ENCODE peak calls at places on chromosomes 1 and 21, in five cellular contexts. W is sigmoid colon, X is GM06990, Y is skeletal muscle cell, T is bronchial epithelial cell. P is an unnamed sample.
A peak's percentile ranks its signal among the peaks of the same experiment; 100 is the strongest.

GRCh38 chr1:52970149-52970548 is 43.1 kb downstream of the SCP2 start:
- DNase-seq in W (no peak), X (no peak), Y (no peak), T (peak; percentile 28), P (no peak)

GRCh38 chr1:234750922-234751595 is 141.1 kb upstream of the IRF2BP2 start:
- DNase-seq in W (no peak), X (no peak), Y (no peak), T (no peak), P (no peak)

GRCh38 chr1:162626733-162627132 is 5.5 kb upstream of the DDR2 start:
- DNase-seq in W (no peak), X (no peak), Y (no peak), T (no peak), P (no peak)

GRCh38 chr1:175373786-175374623 is 181.4 kb upstream of the KIAA0040 start:
- DNase-seq in W (no peak), X (no peak), Y (no peak), T (peak; percentile 4), P (no peak)

GRCh38 chr1:169529068-169529642 is 43.4 kb upstream of the SLC19A2 start:
- DNase-seq in W (no peak), X (no peak), Y (no peak), T (peak; percentile 97), P (no peak)

GRCh38 chr1:92907949-92908684 is 53.1 kb downstream of the DIPK1A start:
- DNase-seq in W (no peak), X (no peak), Y (peak; percentile 7), T (peak; percentile 93), P (no peak)

GRCh38 chr21:45093064-45093532 is 18.7 kb downstream of the ADARB1 start:
- DNase-seq in W (no peak), X (no peak), Y (no peak), T (no peak), P (no peak)

GRCh38 chr1:232425421-232425820 is 204.5 kb downstream of the SIPA1L2 start:
- DNase-seq in W (no peak), X (no peak), Y (no peak), T (no peak), P (no peak)

GRCh38 chr1:165537351-165538107 is 6.3 kb upstream of the LRRC52 start:
- DNase-seq in W (no peak), X (no peak), Y (no peak), T (no peak), P (no peak)

GRCh38 chr1:245874942-245875580 is 632.0 kb downstream of the SMYD3 start:
- DNase-seq in W (peak; percentile 94), X (no peak), Y (peak; percentile 99), T (peak; percentile 91), P (no peak)

GRCh38 chr1:30242722-30243465 is 480.5 kb downstream of the MATN1 start:
- DNase-seq in W (peak; percentile 26), X (no peak), Y (no peak), T (no peak), P (no peak)

GRCh38 chr1:105608713-105609112 is 1447.8 kb upstream of the PRMT6 start:
- DNase-seq in W (no peak), X (no peak), Y (peak; percentile 4), T (peak; percentile 36), P (no peak)

GRCh38 chr1:40130892-40131291 is 30.3 kb upstream of the RLF start:
- DNase-seq in W (no peak), X (no peak), Y (no peak), T (no peak), P (no peak)

GRCh38 chr1:39412079-39412478 is 79.4 kb upstream of the BMP8A start:
- DNase-seq in W (no peak), X (no peak), Y (no peak), T (no peak), P (no peak)

GRCh38 chr21:33578959-33579542 is 9.4 kb downstream of the DONSON start:
- DNase-seq in W (no peak), X (no peak), Y (no peak), T (peak; percentile 89), P (no peak)

GRCh38 chr1:182185822-182186756 is 124.6 kb upstream of the ZNF648 start:
- DNase-seq in W (no peak), X (no peak), Y (no peak), T (peak; percentile 96), P (no peak)

GRCh38 chr1:212671342-212672031 is 28.2 kb downstream of the BATF3 start:
- DNase-seq in W (no peak), X (no peak), Y (peak; percentile 53), T (peak; percentile 78), P (no peak)

GRCh38 chr1:203512830-203513578 is 19.1 kb downstream of the OPTC start:
- DNase-seq in W (peak; percentile 91), X (no peak), Y (peak; percentile 80), T (peak; percentile 91), P (no peak)

GRCh38 chr1:161792740-161793139 is 26.6 kb downstream of the ATF6 start:
- DNase-seq in W (no peak), X (peak; percentile 42), Y (peak; percentile 54), T (peak; percentile 96), P (no peak)

GRCh38 chr1:88698140-88698539 is 14.1 kb downstream of the PKN2 start:
- DNase-seq in W (no peak), X (no peak), Y (no peak), T (no peak), P (no peak)

GRCh38 chr1:203807211-203807610 is 11.8 kb downstream of the ZBED6 start:
- DNase-seq in W (no peak), X (no peak), Y (no peak), T (no peak), P (no peak)

GRCh38 chr1:155127672-155128468 is at the start of gene EFNA1:
- DNase-seq in W (peak; percentile 80), X (no peak), Y (no peak), T (peak; percentile 52), P (no peak)

GRCh38 chr21:43880111-43880985 is 15.3 kb downstream of the AGPAT3 start:
- DNase-seq in W (no peak), X (no peak), Y (no peak), T (peak; percentile 41), P (no peak)

GRCh38 chr1:181040284-181040865 is 6.6 kb downstream of the MR1 start:
- DNase-seq in W (no peak), X (no peak), Y (no peak), T (no peak), P (no peak)

GRCh38 chr1:45243476-45244343 is 37.3 kb upstream of the ZSWIM5 start:
- DNase-seq in W (no peak), X (no peak), Y (no peak), T (no peak), P (no peak)

GRCh38 chr1:2236695-2237677 is 8.9 kb downstream of the SKI start:
- DNase-seq in W (no peak), X (no peak), Y (no peak), T (no peak), P (no peak)

GRCh38 chr1:151935154-151935553 is 25.8 kb upstream of the THEM4 start:
- DNase-seq in W (no peak), X (no peak), Y (no peak), T (no peak), P (no peak)

GRCh38 chr1:116377564-116378529 is 4.8 kb downstream of the ATP1A1 start:
- DNase-seq in W (peak; percentile 90), X (peak; percentile 78), Y (peak; percentile 90), T (peak; percentile 96), P (peak; percentile 90)

DNA sequence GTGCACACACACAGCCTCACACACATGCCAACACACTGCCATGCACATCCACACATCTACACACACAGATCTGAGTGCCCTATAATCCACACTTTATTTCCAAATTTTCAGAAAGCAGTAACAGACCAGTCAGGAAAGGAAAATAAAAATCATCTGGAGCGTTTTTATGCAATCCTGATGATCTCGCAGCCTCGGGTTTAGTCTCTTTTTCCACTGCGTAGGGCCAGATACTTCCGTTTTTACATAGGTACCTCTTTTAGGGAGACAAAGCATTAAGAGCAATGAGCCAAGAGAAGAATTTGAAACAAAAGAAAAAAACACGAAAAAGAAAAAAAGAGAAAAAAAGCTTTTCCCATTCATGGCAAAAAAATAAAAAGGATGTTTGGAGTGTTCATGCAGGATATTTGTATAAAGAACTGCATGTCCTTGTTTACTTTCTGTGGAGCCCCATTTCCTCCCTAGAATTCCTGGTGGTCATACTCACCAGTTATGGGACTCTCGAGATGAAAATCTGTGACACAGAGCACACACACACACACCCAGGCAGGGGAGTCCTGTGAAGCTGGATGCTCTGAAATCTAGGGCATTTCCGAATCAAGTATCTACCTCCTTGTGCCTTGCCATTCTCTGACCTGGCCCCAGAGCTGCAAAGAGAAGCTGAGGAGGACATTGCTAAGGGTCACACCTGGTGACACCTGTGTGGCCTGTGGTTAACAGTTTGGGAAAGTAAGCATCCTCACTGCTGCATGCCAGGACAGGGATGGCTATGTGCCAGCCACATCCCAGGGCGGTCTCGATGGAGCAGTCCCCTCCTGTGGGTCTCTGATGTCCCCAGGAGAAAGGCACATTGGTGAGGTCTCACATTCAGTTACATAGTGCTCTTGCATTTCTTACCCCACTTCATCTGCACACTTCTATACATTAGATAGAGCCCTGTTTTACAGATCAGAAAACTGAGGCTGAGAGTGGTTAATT is 83.6 kb downstream of the RUNX1 start:
- DNase-seq in W (no peak), X (no peak), Y (no peak), T (peak; percentile 41), P (no peak)
- H3K4me3 ChIP-seq in W (no peak overlapping the region), X (no peak overlapping the region), Y (no peak overlapping the region), T (no peak overlapping the region), P (no peak overlapping the region)

DNA sequence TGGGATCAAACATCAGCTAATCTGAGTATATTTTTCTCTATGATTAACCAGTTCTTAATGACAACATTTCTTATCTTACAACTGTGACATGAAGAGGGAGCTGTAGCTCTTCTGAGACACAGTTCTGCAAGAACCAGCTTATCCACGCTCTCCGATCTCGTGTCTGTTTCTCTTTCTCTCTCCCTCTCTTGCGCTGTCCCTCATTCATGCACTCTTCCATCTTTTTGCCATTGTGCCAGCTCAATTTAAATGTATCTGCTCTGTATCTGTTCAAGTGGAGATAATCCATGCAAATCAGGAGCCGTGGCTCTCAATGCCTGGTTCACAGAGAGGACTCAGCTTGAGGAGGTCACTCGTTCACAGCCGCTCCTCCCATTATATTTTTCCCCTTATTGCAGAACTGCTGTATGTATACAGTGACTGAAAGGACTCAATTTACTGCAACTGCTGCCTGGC is 494.7 kb upstream of the ADGRL2 start:
- DNase-seq in W (no peak), X (peak; percentile 11), Y (peak; percentile 33), T (peak; percentile 52), P (no peak)
- H3K4me3 ChIP-seq in W (peak overlapping the region; percentile 48), X (peak overlapping the region; percentile 12), Y (peak overlapping the region; percentile 51), T (peak overlapping the region; percentile 35), P (no peak overlapping the region)

GRCh38 chr1:51071291-51071690 is 30.7 kb upstream of the C1orf185 start:
- DNase-seq in W (no peak), X (no peak), Y (no peak), T (peak; percentile 55), P (no peak)
- H3K4me3 ChIP-seq in W (no peak overlapping the region), X (no peak overlapping the region), Y (no peak overlapping the region), T (no peak overlapping the region), P (no peak overlapping the region)

DNA sequence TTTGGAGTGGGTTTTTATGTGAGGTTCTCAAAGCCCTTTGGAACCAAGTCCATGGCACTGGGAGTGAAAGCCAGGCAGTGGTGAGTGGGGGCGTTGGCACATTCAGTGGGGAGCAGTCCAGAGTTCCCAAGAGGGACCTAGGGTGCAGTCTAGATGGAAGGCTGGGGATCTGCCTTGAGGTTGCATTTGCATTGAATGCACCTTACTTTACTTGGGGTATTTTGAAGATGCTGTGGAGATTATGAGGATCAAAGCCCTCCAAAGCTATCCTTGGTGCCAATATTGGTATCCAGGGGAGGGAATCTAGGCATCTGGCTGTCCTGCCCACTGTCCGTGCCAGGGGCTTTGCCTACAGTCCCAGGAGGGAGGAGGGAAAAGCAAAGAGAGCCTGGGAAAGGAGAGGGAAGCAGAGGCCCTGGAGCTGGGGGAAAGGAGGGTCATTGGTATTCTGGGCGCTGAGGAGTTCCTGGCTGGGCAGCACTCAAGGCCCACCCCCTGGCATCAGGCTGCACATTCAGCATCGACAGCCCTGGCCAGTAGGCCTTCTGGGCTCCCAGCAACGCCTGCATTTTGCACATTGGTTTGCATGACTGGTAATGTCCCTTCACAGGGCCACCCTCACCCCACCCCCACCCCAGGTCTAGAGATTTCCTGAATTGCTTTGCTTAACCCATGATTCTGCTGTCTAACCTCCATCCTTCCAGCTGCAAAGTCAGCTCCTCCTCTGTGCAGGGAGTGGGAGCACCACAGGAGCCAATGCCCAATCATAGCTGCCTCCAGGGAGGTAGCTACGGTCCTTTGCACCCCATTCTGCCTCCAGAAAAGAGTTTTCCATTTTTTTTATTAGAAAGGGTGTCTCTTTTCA is 843 bp upstream of the BCAN start:
- DNase-seq in W (no peak), X (no peak), Y (no peak), T (no peak), P (no peak)
- H3K4me3 ChIP-seq in W (peak overlapping the region; percentile 44), X (no peak overlapping the region), Y (peak overlapping the region; percentile 34), T (no peak overlapping the region), P (no peak overlapping the region)

P was measured in GM12864.